ENCODE peak calls at places on chromosomes 3 and 15, in six cellular contexts. One of them, this sample, is unnamed.

GRCh38 chr3:27345493-27345892 is 23.7 kb downstream of the NEK10 start:
- DNase-seq in endothelial cell of umbilical vein: no peak
- DNase-seq in A549: no peak
- DNase-seq in MM.1S: no peak
- DNase-seq in IMR-90: no peak
- DNase-seq in RWPE2: no peak
- DNase-seq in this sample: peak; percentile 56

GRCh38 chr3:132134611-132135010 is 99.8 kb upstream of the CPNE4 start:
- DNase-seq in A549: peak; percentile 73
- DNase-seq in MM.1S: no peak
- DNase-seq in RWPE2: no peak
- DNase-seq in IMR-90: peak; percentile 95
- DNase-seq in endothelial cell of umbilical vein: peak; percentile 92
- DNase-seq in this sample: no peak

GRCh38 chr3:14678015-14678503 is 3.1 kb downstream of the C3orf20 start:
- DNase-seq in IMR-90: no peak
- DNase-seq in RWPE2: no peak
- DNase-seq in A549: no peak
- DNase-seq in MM.1S: no peak
- DNase-seq in endothelial cell of umbilical vein: no peak
- DNase-seq in this sample: peak; percentile 30

GRCh38 chr3:48428863-48429415 is 947 bp downstream of the PLXNB1 start:
- DNase-seq in RWPE2: peak; percentile 36
- DNase-seq in MM.1S: no peak
- DNase-seq in IMR-90: peak; percentile 18
- DNase-seq in endothelial cell of umbilical vein: peak; percentile 41
- DNase-seq in A549: no peak
- DNase-seq in this sample: peak; percentile 51

GRCh38 chr3:10173926-10174435 is 9.3 kb downstream of the IRAK2 start:
- DNase-seq in A549: peak; percentile 77
- DNase-seq in MM.1S: no peak
- DNase-seq in endothelial cell of umbilical vein: peak; percentile 98
- DNase-seq in RWPE2: no peak
- DNase-seq in IMR-90: peak; percentile 100
- DNase-seq in this sample: no peak

GRCh38 chr15:57259511-57260143 is 116.7 kb upstream of the CGNL1 start:
- DNase-seq in IMR-90: no peak
- DNase-seq in RWPE2: no peak
- DNase-seq in MM.1S: no peak
- DNase-seq in endothelial cell of umbilical vein: no peak
- DNase-seq in A549: no peak
- DNase-seq in this sample: peak; percentile 59

GRCh38 chr15:67329984-67330733 is 75.6 kb downstream of the IQCH start:
- DNase-seq in MM.1S: no peak
- DNase-seq in RWPE2: no peak
- DNase-seq in endothelial cell of umbilical vein: no peak
- DNase-seq in A549: no peak
- DNase-seq in IMR-90: no peak
- DNase-seq in this sample: no peak

GRCh38 chr15:43912991-43913927 is 86.5 kb downstream of the WDR76 start:
- DNase-seq in A549: peak; percentile 65
- DNase-seq in MM.1S: no peak
- DNase-seq in IMR-90: peak; percentile 99
- DNase-seq in RWPE2: peak; percentile 88
- DNase-seq in endothelial cell of umbilical vein: peak; percentile 98
- DNase-seq in this sample: no peak

GRCh38 chr3:45497963-45498362 is 96.6 kb upstream of the LIMD1 start:
- DNase-seq in endothelial cell of umbilical vein: peak; percentile 58
- DNase-seq in RWPE2: no peak
- DNase-seq in MM.1S: no peak
- DNase-seq in A549: no peak
- DNase-seq in IMR-90: no peak
- DNase-seq in this sample: no peak

GRCh38 chr15:77836116-77836798 is 203.5 kb upstream of the LINGO1 start:
- DNase-seq in A549: peak; percentile 33
- DNase-seq in RWPE2: peak; percentile 49
- DNase-seq in IMR-90: peak; percentile 27
- DNase-seq in MM.1S: no peak
- DNase-seq in endothelial cell of umbilical vein: peak; percentile 40
- DNase-seq in this sample: no peak

GRCh38 chr3:182284793-182285192 is 508.5 kb upstream of the ATP11B start:
- DNase-seq in endothelial cell of umbilical vein: no peak
- DNase-seq in MM.1S: no peak
- DNase-seq in RWPE2: no peak
- DNase-seq in A549: no peak
- DNase-seq in IMR-90: no peak
- DNase-seq in this sample: peak; percentile 1

GRCh38 chr3:160956785-160957184 is 148.4 kb downstream of the B3GALNT1 start:
- DNase-seq in MM.1S: peak; percentile 39
- DNase-seq in IMR-90: peak; percentile 7
- DNase-seq in endothelial cell of umbilical vein: peak; percentile 50
- DNase-seq in A549: no peak
- DNase-seq in RWPE2: no peak
- DNase-seq in this sample: no peak

GRCh38 chr3:156150434-156151066 is 30.2 kb downstream of the KCNAB1 start:
- DNase-seq in IMR-90: peak; percentile 64
- DNase-seq in MM.1S: peak; percentile 79
- DNase-seq in RWPE2: no peak
- DNase-seq in endothelial cell of umbilical vein: peak; percentile 75
- DNase-seq in A549: peak; percentile 55
- DNase-seq in this sample: peak; percentile 53

GRCh38 chr3:66353530-66353929 is 132.7 kb downstream of the SLC25A26 start:
- DNase-seq in MM.1S: no peak
- DNase-seq in IMR-90: peak; percentile 89
- DNase-seq in A549: no peak
- DNase-seq in endothelial cell of umbilical vein: no peak
- DNase-seq in RWPE2: no peak
- DNase-seq in this sample: no peak

GRCh38 chr3:44862221-44862637 is 517 bp downstream of the TMEM42 start:
- DNase-seq in IMR-90: peak; percentile 19
- DNase-seq in MM.1S: peak; percentile 33
- DNase-seq in endothelial cell of umbilical vein: peak; percentile 47
- DNase-seq in RWPE2: no peak
- DNase-seq in A549: peak; percentile 22
- DNase-seq in this sample: peak; percentile 37

GRCh38 chr3:98812851-98813374 is 49.8 kb downstream of the ST3GAL6 start:
- DNase-seq in RWPE2: no peak
- DNase-seq in A549: peak; percentile 87
- DNase-seq in endothelial cell of umbilical vein: peak; percentile 64
- DNase-seq in MM.1S: peak; percentile 47
- DNase-seq in IMR-90: peak; percentile 50
- DNase-seq in this sample: peak; percentile 34

GRCh38 chr3:48561045-48561736 is 2.4 kb downstream of the UCN2 start:
- DNase-seq in IMR-90: peak; percentile 64
- DNase-seq in RWPE2: no peak
- DNase-seq in endothelial cell of umbilical vein: peak; percentile 26
- DNase-seq in A549: no peak
- DNase-seq in MM.1S: peak; percentile 19
- DNase-seq in this sample: no peak

GRCh38 chr15:96849501-96849900 is 519.0 kb downstream of the NR2F2 start:
- DNase-seq in endothelial cell of umbilical vein: peak; percentile 42
- DNase-seq in IMR-90: peak; percentile 38
- DNase-seq in MM.1S: no peak
- DNase-seq in A549: no peak
- DNase-seq in RWPE2: no peak
- DNase-seq in this sample: no peak

GRCh38 chr15:31280037-31280830 is 46.4 kb upstream of the KLF13 start:
- DNase-seq in A549: no peak
- DNase-seq in endothelial cell of umbilical vein: no peak
- DNase-seq in MM.1S: no peak
- DNase-seq in IMR-90: no peak
- DNase-seq in RWPE2: peak; percentile 55
- DNase-seq in this sample: no peak

GRCh38 chr15:71585159-71585558 is 225.2 kb upstream of the NR2E3 start:
- DNase-seq in IMR-90: no peak
- DNase-seq in RWPE2: no peak
- DNase-seq in MM.1S: no peak
- DNase-seq in A549: no peak
- DNase-seq in endothelial cell of umbilical vein: no peak
- DNase-seq in this sample: no peak

DNA sequence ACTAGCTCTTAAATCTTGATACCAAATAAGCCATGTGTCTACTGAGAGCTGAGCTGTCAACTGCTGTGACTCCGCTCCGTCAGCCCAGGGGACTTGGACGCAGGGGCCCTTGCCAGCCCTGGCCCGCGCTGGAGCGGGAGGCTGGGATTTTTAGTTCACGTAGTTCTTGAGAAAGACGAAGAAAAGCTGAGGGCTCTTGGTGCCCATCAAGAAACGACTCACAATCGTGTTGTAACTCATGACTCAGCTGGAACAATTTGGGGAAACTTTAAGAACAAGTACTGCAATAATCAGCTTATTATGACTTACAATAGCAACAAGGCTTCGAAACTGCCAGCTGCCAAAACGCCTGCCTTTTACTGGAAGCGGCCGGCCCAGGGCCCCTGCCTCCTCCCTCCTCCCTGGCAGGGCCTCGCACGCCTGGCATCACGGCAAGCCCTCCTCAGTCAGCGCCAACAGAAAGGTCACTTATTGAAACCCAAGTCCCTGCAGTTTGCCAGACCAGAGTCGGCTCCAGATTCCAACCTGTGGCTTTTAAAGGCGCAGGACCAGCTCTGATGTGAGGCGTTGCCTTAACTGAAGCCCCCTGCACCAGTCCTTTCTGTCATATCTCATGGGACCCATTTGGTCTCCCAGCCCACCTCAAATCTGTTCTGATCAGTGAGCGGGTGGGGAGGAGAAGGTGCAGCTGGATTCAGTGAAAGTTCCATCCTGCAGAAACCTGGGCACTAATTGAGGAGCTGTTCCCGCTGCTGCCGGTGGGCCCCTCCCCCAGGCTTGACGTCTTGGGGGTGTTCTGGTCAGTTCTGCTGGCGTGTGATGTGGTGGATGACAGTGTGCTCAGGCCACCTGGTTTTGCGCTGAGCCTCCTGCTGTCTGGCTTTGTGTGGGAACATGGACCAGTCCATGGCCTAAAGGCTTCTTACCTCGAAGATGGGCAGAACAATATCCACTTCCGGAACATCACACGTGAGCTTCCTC is 60.1 kb downstream of the RGMA start:
- DNase-seq in IMR-90: peak; percentile 91
- DNase-seq in MM.1S: no peak
- DNase-seq in RWPE2: peak; percentile 78
- DNase-seq in endothelial cell of umbilical vein: peak; percentile 46
- DNase-seq in A549: no peak
- DNase-seq in this sample: peak; percentile 7
- H3K4me3 ChIP-seq in IMR-90: no peak overlapping the region
- H3K4me3 ChIP-seq in MM.1S: no peak overlapping the region
- H3K4me3 ChIP-seq in RWPE2: no peak overlapping the region
- H3K4me3 ChIP-seq in endothelial cell of umbilical vein: no peak overlapping the region
- H3K4me3 ChIP-seq in A549: no peak overlapping the region
- H3K4me3 ChIP-seq in this sample: no peak overlapping the region

GRCh38 chr3:22372292-22372949 is 621.4 kb upstream of the ZNF385D start:
- DNase-seq in IMR-90: no peak
- DNase-seq in RWPE2: no peak
- DNase-seq in MM.1S: no peak
- DNase-seq in A549: no peak
- DNase-seq in endothelial cell of umbilical vein: no peak
- DNase-seq in this sample: no peak

GRCh38 chr3:22373827-22374226 is 622.8 kb upstream of the ZNF385D start:
- DNase-seq in A549: no peak
- DNase-seq in endothelial cell of umbilical vein: no peak
- DNase-seq in MM.1S: no peak
- DNase-seq in RWPE2: no peak
- DNase-seq in IMR-90: no peak
- DNase-seq in this sample: no peak

GRCh38 chr3:22371036-22371435 is 620.0 kb upstream of the ZNF385D start:
- DNase-seq in MM.1S: no peak
- DNase-seq in RWPE2: no peak
- DNase-seq in IMR-90: no peak
- DNase-seq in endothelial cell of umbilical vein: no peak
- DNase-seq in A549: no peak
- DNase-seq in this sample: no peak

GRCh38 chr3:22371592-22372291 is 620.7 kb upstream of the ZNF385D start:
- DNase-seq in MM.1S: no peak
- DNase-seq in IMR-90: no peak
- DNase-seq in A549: no peak
- DNase-seq in endothelial cell of umbilical vein: no peak
- DNase-seq in RWPE2: no peak
- DNase-seq in this sample: no peak

DNA sequence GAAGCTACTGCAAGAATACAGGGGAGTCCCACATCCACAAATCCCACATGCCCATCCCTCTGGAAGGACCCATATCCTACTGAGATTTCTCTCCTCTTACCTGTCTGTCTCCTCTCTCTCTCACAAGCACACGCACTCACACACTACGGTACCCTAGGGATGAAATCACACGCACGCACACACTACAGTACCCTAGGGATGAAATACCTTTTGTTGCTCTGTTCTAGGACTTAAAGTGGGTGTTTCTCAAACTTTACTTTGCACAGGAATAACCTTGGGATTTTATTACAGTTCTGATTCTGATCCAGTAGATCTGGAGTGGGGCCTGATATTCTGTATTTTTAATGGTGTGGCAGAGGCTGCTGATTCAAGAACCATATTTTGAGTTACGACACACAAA is 622.2 kb upstream of the ZNF385D start:
- DNase-seq in A549: no peak
- DNase-seq in MM.1S: no peak
- DNase-seq in endothelial cell of umbilical vein: no peak
- DNase-seq in IMR-90: no peak
- DNase-seq in RWPE2: no peak
- DNase-seq in this sample: no peak
- H3K27ac ChIP-seq in A549: no peak overlapping the region
- H3K27ac ChIP-seq in MM.1S: no peak overlapping the region
- H3K27ac ChIP-seq in endothelial cell of umbilical vein: no peak overlapping the region
- H3K27ac ChIP-seq in IMR-90: no peak overlapping the region
- H3K27ac ChIP-seq in RWPE2: no peak overlapping the region
- H3K27ac ChIP-seq in this sample: no peak overlapping the region

DNA sequence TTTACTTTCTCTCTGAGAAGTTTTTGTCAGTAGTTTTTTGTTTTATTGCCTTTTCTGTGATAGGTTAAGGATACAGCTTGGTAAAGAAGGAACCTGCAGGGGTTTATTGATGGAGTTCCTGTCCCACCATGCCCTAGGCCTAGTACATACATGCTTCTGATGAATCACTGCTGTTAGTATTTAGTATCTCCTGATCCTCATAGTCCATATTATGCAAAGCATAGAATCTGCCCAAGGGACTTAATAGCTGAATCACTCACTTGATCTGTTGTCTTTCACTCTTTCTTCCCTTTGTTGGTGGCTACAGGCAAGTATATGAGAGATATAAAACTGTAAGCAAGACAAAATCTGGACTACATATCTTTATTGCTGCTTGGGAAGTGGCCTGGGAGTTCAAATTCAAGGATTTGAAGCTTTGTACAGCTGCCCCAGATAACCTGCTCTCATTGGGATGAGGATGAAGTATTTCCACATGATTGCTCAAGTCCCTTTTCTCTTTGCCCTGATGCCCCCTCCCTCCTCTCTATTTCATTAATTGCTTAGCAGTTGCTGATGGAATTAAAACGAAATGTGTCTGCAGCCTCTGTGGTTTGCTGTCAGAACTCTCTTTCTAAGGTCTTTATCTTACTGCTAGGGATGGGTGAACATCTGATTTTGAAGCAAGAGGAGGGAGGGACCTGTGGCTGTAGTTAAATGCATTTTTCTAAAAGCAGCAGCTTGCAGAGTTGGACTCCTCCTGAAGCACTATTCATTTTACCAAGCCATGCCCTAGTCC is 114.0 kb downstream of the ZNF609 start:
- DNase-seq in A549: no peak
- DNase-seq in MM.1S: no peak
- DNase-seq in IMR-90: peak; percentile 75
- DNase-seq in RWPE2: no peak
- DNase-seq in endothelial cell of umbilical vein: no peak
- DNase-seq in this sample: peak; percentile 18
- H3K4me1 ChIP-seq in A549: peaks cover 14% of the 10 kb centered on the region
- H3K4me1 ChIP-seq in MM.1S: peaks cover 10% of the 10 kb centered on the region
- H3K4me1 ChIP-seq in IMR-90: peaks cover 6% of the 10 kb centered on the region
- H3K4me1 ChIP-seq in RWPE2: peaks cover 24% of the 10 kb centered on the region
- H3K4me1 ChIP-seq in endothelial cell of umbilical vein: no peaks in the 10 kb centered on the region
- H3K4me1 ChIP-seq in this sample: peaks cover 12% of the 10 kb centered on the region

GRCh38 chr3:72907851-72908620 is 20.2 kb downstream of the GXYLT2 start:
- DNase-seq in MM.1S: no peak
- DNase-seq in RWPE2: no peak
- DNase-seq in IMR-90: peak; percentile 86
- DNase-seq in endothelial cell of umbilical vein: peak; percentile 65
- DNase-seq in A549: peak; percentile 18
- DNase-seq in this sample: no peak
- H3K4me3 ChIP-seq in MM.1S: no peak overlapping the region
- H3K4me3 ChIP-seq in RWPE2: no peak overlapping the region
- H3K4me3 ChIP-seq in IMR-90: no peak overlapping the region
- H3K4me3 ChIP-seq in endothelial cell of umbilical vein: no peak overlapping the region
- H3K4me3 ChIP-seq in A549: no peak overlapping the region
- H3K4me3 ChIP-seq in this sample: no peak overlapping the region

This sample was measured in small intestine.